ENCODE peak calls at places on chromosomes 1 and 21, in ten cellular contexts. One of them, this sample, is unnamed.

GRCh38 chr21:14306143-14306907 is 76.6 kb downstream of the HSPA13 start:
- DNase-seq in stomach: no peak
- DNase-seq in breast epithelium: no peak
- DNase-seq in GM12878: no peak
- DNase-seq in HL-60: no peak
- DNase-seq in HCT116: no peak
- DNase-seq in SK-N-SH: no peak
- DNase-seq in H1: no peak
- DNase-seq in Panc1: no peak
- DNase-seq in spleen: no peak
- DNase-seq in this sample: peak; percentile 16

GRCh38 chr21:32569261-32570230 is 15.8 kb downstream of the TCP10L start:
- DNase-seq in stomach: peak; percentile 78
- DNase-seq in breast epithelium: peak; percentile 70
- DNase-seq in GM12878: peak; percentile 13
- DNase-seq in HL-60: peak; percentile 28
- DNase-seq in HCT116: peak; percentile 62
- DNase-seq in SK-N-SH: peak; percentile 86
- DNase-seq in H1: peak; percentile 89
- DNase-seq in Panc1: peak; percentile 57
- DNase-seq in spleen: peak; percentile 90
- DNase-seq in this sample: peak; percentile 40

GRCh38 chr1:241675983-241676382 is 23.9 kb downstream of the WDR64 start:
- DNase-seq in stomach: no peak
- DNase-seq in breast epithelium: no peak
- DNase-seq in GM12878: no peak
- DNase-seq in HL-60: no peak
- DNase-seq in HCT116: no peak
- DNase-seq in SK-N-SH: peak; percentile 16
- DNase-seq in H1: no peak
- DNase-seq in Panc1: no peak
- DNase-seq in spleen: no peak
- DNase-seq in this sample: no peak

GRCh38 chr1:53949023-53949611 is 3.0 kb downstream of the LRRC42 start:
- DNase-seq in stomach: no peak
- DNase-seq in breast epithelium: no peak
- DNase-seq in GM12878: no peak
- DNase-seq in HL-60: no peak
- DNase-seq in HCT116: no peak
- DNase-seq in SK-N-SH: peak; percentile 57
- DNase-seq in H1: peak; percentile 63
- DNase-seq in Panc1: no peak
- DNase-seq in spleen: no peak
- DNase-seq in this sample: no peak

GRCh38 chr1:231743966-231744365 is 117.4 kb downstream of the DISC1 start:
- DNase-seq in stomach: no peak
- DNase-seq in breast epithelium: no peak
- DNase-seq in GM12878: no peak
- DNase-seq in HL-60: no peak
- DNase-seq in HCT116: no peak
- DNase-seq in SK-N-SH: no peak
- DNase-seq in H1: no peak
- DNase-seq in Panc1: no peak
- DNase-seq in spleen: no peak
- DNase-seq in this sample: no peak

GRCh38 chr1:178273707-178274410 is 180.0 kb downstream of the RASAL2 start:
- DNase-seq in stomach: no peak
- DNase-seq in breast epithelium: no peak
- DNase-seq in GM12878: no peak
- DNase-seq in HL-60: peak; percentile 11
- DNase-seq in HCT116: no peak
- DNase-seq in SK-N-SH: no peak
- DNase-seq in H1: no peak
- DNase-seq in Panc1: no peak
- DNase-seq in spleen: no peak
- DNase-seq in this sample: no peak

GRCh38 chr1:153428073-153428638 is 11.8 kb downstream of the S100A7A start:
- DNase-seq in stomach: no peak
- DNase-seq in breast epithelium: no peak
- DNase-seq in GM12878: no peak
- DNase-seq in HL-60: no peak
- DNase-seq in HCT116: no peak
- DNase-seq in SK-N-SH: no peak
- DNase-seq in H1: peak; percentile 35
- DNase-seq in Panc1: no peak
- DNase-seq in spleen: no peak
- DNase-seq in this sample: no peak

GRCh38 chr1:32992489-32993214 is 28.0 kb upstream of the RNF19B start:
- DNase-seq in stomach: peak; percentile 89
- DNase-seq in breast epithelium: peak; percentile 72
- DNase-seq in GM12878: peak; percentile 98
- DNase-seq in HL-60: peak; percentile 83
- DNase-seq in HCT116: peak; percentile 71
- DNase-seq in SK-N-SH: no peak
- DNase-seq in H1: peak; percentile 66
- DNase-seq in Panc1: no peak
- DNase-seq in spleen: peak; percentile 92
- DNase-seq in this sample: no peak

GRCh38 chr1:24786191-24786590 is 40.9 kb downstream of the CLIC4 start:
- DNase-seq in stomach: no peak
- DNase-seq in breast epithelium: no peak
- DNase-seq in GM12878: no peak
- DNase-seq in HL-60: no peak
- DNase-seq in HCT116: no peak
- DNase-seq in SK-N-SH: no peak
- DNase-seq in H1: no peak
- DNase-seq in Panc1: no peak
- DNase-seq in spleen: no peak
- DNase-seq in this sample: no peak

GRCh38 chr1:183543619-183544204 is 46.5 kb downstream of the NCF2 start:
- DNase-seq in stomach: no peak
- DNase-seq in breast epithelium: no peak
- DNase-seq in GM12878: peak; percentile 19
- DNase-seq in HL-60: peak; percentile 6
- DNase-seq in HCT116: peak; percentile 23
- DNase-seq in SK-N-SH: peak; percentile 48
- DNase-seq in H1: no peak
- DNase-seq in Panc1: peak; percentile 22
- DNase-seq in spleen: no peak
- DNase-seq in this sample: no peak

GRCh38 chr1:66478116-66478515 is 55.8 kb upstream of the SGIP1 start:
- DNase-seq in stomach: no peak
- DNase-seq in breast epithelium: no peak
- DNase-seq in GM12878: no peak
- DNase-seq in HL-60: no peak
- DNase-seq in HCT116: no peak
- DNase-seq in SK-N-SH: no peak
- DNase-seq in H1: no peak
- DNase-seq in Panc1: no peak
- DNase-seq in spleen: no peak
- DNase-seq in this sample: no peak

GRCh38 chr1:16717174-16718108 is 22.9 kb upstream of the RNU1-4 start:
- DNase-seq in stomach: peak; percentile 24
- DNase-seq in breast epithelium: peak; percentile 73
- DNase-seq in GM12878: no peak
- DNase-seq in HL-60: no peak
- DNase-seq in HCT116: no peak
- DNase-seq in SK-N-SH: peak; percentile 27
- DNase-seq in H1: peak; percentile 66
- DNase-seq in Panc1: no peak
- DNase-seq in spleen: peak; percentile 69
- DNase-seq in this sample: no peak

GRCh38 chr1:166479052-166479631 is 312.3 kb upstream of the FAM78B start:
- DNase-seq in stomach: peak; percentile 66
- DNase-seq in breast epithelium: no peak
- DNase-seq in GM12878: no peak
- DNase-seq in HL-60: peak; percentile 16
- DNase-seq in HCT116: peak; percentile 21
- DNase-seq in SK-N-SH: peak; percentile 31
- DNase-seq in H1: peak; percentile 78
- DNase-seq in Panc1: peak; percentile 22
- DNase-seq in spleen: no peak
- DNase-seq in this sample: peak; percentile 3

GRCh38 chr1:187621961-187622360 is 793.2 kb downstream of the PLA2G4A start:
- DNase-seq in stomach: no peak
- DNase-seq in breast epithelium: no peak
- DNase-seq in GM12878: peak; percentile 21
- DNase-seq in HL-60: peak; percentile 63
- DNase-seq in HCT116: no peak
- DNase-seq in SK-N-SH: no peak
- DNase-seq in H1: no peak
- DNase-seq in Panc1: peak; percentile 2
- DNase-seq in spleen: no peak
- DNase-seq in this sample: no peak

GRCh38 chr1:225812488-225813249 is 2.7 kb downstream of the EPHX1 start:
- DNase-seq in stomach: no peak
- DNase-seq in breast epithelium: no peak
- DNase-seq in GM12878: no peak
- DNase-seq in HL-60: no peak
- DNase-seq in HCT116: no peak
- DNase-seq in SK-N-SH: no peak
- DNase-seq in H1: no peak
- DNase-seq in Panc1: no peak
- DNase-seq in spleen: no peak
- DNase-seq in this sample: no peak

GRCh38 chr1:77039739-77040138 is 172.5 kb downstream of the ST6GALNAC5 start:
- DNase-seq in stomach: no peak
- DNase-seq in breast epithelium: no peak
- DNase-seq in GM12878: no peak
- DNase-seq in HL-60: no peak
- DNase-seq in HCT116: peak; percentile 66
- DNase-seq in SK-N-SH: no peak
- DNase-seq in H1: no peak
- DNase-seq in Panc1: peak; percentile 62
- DNase-seq in spleen: no peak
- DNase-seq in this sample: no peak
- TF ChIP-seq POLR2AphosphoS5 in stomach: peak; percentile 82
- TF ChIP-seq POLR2AphosphoS5 in breast epithelium: no peak
- TF ChIP-seq POLR2AphosphoS5 in GM12878: no peak
- TF ChIP-seq POLR2AphosphoS5 in HL-60: no peak
- TF ChIP-seq POLR2AphosphoS5 in HCT116: peak; percentile 39
- TF ChIP-seq POLR2AphosphoS5 in SK-N-SH: peak; percentile 70
- TF ChIP-seq POLR2AphosphoS5 in H1: no peak
- TF ChIP-seq POLR2AphosphoS5 in Panc1: no peak
- TF ChIP-seq POLR2AphosphoS5 in spleen: no peak
- TF ChIP-seq POLR2AphosphoS5 in this sample: no peak

GRCh38 chr1:6245869-6246496 is 2.0 kb downstream of the HES3 start:
- DNase-seq in stomach: peak; percentile 33
- DNase-seq in breast epithelium: no peak
- DNase-seq in GM12878: no peak
- DNase-seq in HL-60: no peak
- DNase-seq in HCT116: no peak
- DNase-seq in SK-N-SH: peak; percentile 95
- DNase-seq in H1: peak; percentile 99
- DNase-seq in Panc1: no peak
- DNase-seq in spleen: no peak
- DNase-seq in this sample: no peak
- H3K27ac ChIP-seq in stomach: no peak overlapping the region
- H3K27ac ChIP-seq in breast epithelium: no peak overlapping the region
- H3K27ac ChIP-seq in GM12878: no peak overlapping the region
- H3K27ac ChIP-seq in HL-60: no peak overlapping the region
- H3K27ac ChIP-seq in HCT116: no peak overlapping the region
- H3K27ac ChIP-seq in SK-N-SH: no peak overlapping the region
- H3K27ac ChIP-seq in H1: no peak overlapping the region
- H3K27ac ChIP-seq in Panc1: no peak overlapping the region
- H3K27ac ChIP-seq in spleen: no peak overlapping the region
- H3K27ac ChIP-seq in this sample: no peak overlapping the region

GRCh38 chr1:4970532-4970931 is 316.1 kb downstream of the AJAP1 start:
- DNase-seq in stomach: no peak
- DNase-seq in breast epithelium: no peak
- DNase-seq in GM12878: no peak
- DNase-seq in HL-60: no peak
- DNase-seq in HCT116: no peak
- DNase-seq in SK-N-SH: no peak
- DNase-seq in H1: no peak
- DNase-seq in Panc1: no peak
- DNase-seq in spleen: no peak
- DNase-seq in this sample: no peak

GRCh38 chr1:4973341-4973740 is 318.9 kb downstream of the AJAP1 start:
- DNase-seq in stomach: no peak
- DNase-seq in breast epithelium: peak; percentile 24
- DNase-seq in GM12878: no peak
- DNase-seq in HL-60: no peak
- DNase-seq in HCT116: no peak
- DNase-seq in SK-N-SH: no peak
- DNase-seq in H1: no peak
- DNase-seq in Panc1: no peak
- DNase-seq in spleen: no peak
- DNase-seq in this sample: no peak

GRCh38 chr1:4972761-4973320 is 318.4 kb downstream of the AJAP1 start:
- DNase-seq in stomach: no peak
- DNase-seq in breast epithelium: no peak
- DNase-seq in GM12878: no peak
- DNase-seq in HL-60: no peak
- DNase-seq in HCT116: no peak
- DNase-seq in SK-N-SH: no peak
- DNase-seq in H1: no peak
- DNase-seq in Panc1: no peak
- DNase-seq in spleen: no peak
- DNase-seq in this sample: no peak

GRCh38 chr1:4969556-4970129 is 315.2 kb downstream of the AJAP1 start:
- DNase-seq in stomach: no peak
- DNase-seq in breast epithelium: no peak
- DNase-seq in GM12878: no peak
- DNase-seq in HL-60: no peak
- DNase-seq in HCT116: no peak
- DNase-seq in SK-N-SH: no peak
- DNase-seq in H1: no peak
- DNase-seq in Panc1: no peak
- DNase-seq in spleen: no peak
- DNase-seq in this sample: no peak

DNA sequence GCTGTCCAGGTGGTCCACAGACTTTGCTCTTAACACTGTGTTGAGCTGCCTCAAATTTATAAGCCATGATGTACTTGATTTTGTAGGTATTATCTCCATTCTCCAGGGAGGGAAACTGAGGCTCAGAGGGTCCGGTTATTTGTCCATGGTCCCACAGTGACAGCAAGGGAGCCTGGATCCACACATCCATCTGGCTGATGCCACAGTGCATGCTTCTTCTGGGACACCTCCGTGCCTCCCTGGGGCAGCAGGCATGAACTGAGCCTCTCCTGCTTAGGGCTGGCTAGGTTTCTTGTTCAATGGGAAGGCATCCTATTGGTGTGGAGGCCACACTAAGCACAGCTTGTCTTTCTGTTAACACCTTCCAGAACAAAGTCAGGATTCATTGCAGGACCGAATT is 317.3 kb downstream of the AJAP1 start:
- DNase-seq in stomach: no peak
- DNase-seq in breast epithelium: no peak
- DNase-seq in GM12878: no peak
- DNase-seq in HL-60: no peak
- DNase-seq in HCT116: no peak
- DNase-seq in SK-N-SH: no peak
- DNase-seq in H1: no peak
- DNase-seq in Panc1: no peak
- DNase-seq in spleen: no peak
- DNase-seq in this sample: no peak
- H3K4me3 ChIP-seq in stomach: no peak overlapping the region
- H3K4me3 ChIP-seq in breast epithelium: no peak overlapping the region
- H3K4me3 ChIP-seq in GM12878: no peak overlapping the region
- H3K4me3 ChIP-seq in HL-60: no peak overlapping the region
- H3K4me3 ChIP-seq in HCT116: no peak overlapping the region
- H3K4me3 ChIP-seq in SK-N-SH: no peak overlapping the region
- H3K4me3 ChIP-seq in H1: no peak overlapping the region
- H3K4me3 ChIP-seq in Panc1: no peak overlapping the region
- H3K4me3 ChIP-seq in spleen: no peak overlapping the region
- H3K4me3 ChIP-seq in this sample: no peak overlapping the region

GRCh38 chr1:210624722-210625121 is 296.0 kb downstream of the HHAT start:
- DNase-seq in stomach: no peak
- DNase-seq in breast epithelium: no peak
- DNase-seq in GM12878: no peak
- DNase-seq in HL-60: no peak
- DNase-seq in HCT116: no peak
- DNase-seq in SK-N-SH: peak; percentile 41
- DNase-seq in H1: no peak
- DNase-seq in Panc1: no peak
- DNase-seq in spleen: no peak
- DNase-seq in this sample: no peak
- TF ChIP-seq POLR2AphosphoS5 in stomach: no peak
- TF ChIP-seq POLR2AphosphoS5 in breast epithelium: no peak
- TF ChIP-seq POLR2AphosphoS5 in GM12878: no peak
- TF ChIP-seq POLR2AphosphoS5 in HL-60: no peak
- TF ChIP-seq POLR2AphosphoS5 in HCT116: no peak
- TF ChIP-seq POLR2AphosphoS5 in SK-N-SH: no peak
- TF ChIP-seq POLR2AphosphoS5 in H1: no peak
- TF ChIP-seq POLR2AphosphoS5 in Panc1: no peak
- TF ChIP-seq POLR2AphosphoS5 in spleen: no peak
- TF ChIP-seq POLR2AphosphoS5 in this sample: no peak

This sample was measured in SK-N-MC.